ENCODE peak calls at places on chromosome 4, in nine cellular contexts. One of them, this sample, is unnamed.

GRCh38 chr4:74042681-74043080 is 4.2 kb upstream of the CXCL3 start:
- DNase-seq in suprapubic skin: no peak
- DNase-seq in transverse colon: peak; percentile 43
- DNase-seq in H1: no peak
- DNase-seq in A549: no peak
- DNase-seq in sigmoid colon: no peak
- DNase-seq in upper lobe of left lung: no peak
- DNase-seq in SK-N-SH: no peak
- DNase-seq in ovary: no peak
- DNase-seq in this sample: no peak

GRCh38 chr4:128332086-128332485 is 44.5 kb upstream of the PGRMC2 start:
- DNase-seq in suprapubic skin: no peak
- DNase-seq in ovary: no peak
- DNase-seq in sigmoid colon: no peak
- DNase-seq in SK-N-SH: no peak
- DNase-seq in transverse colon: no peak
- DNase-seq in A549: no peak
- DNase-seq in H1: no peak
- DNase-seq in upper lobe of left lung: no peak
- DNase-seq in this sample: no peak

GRCh38 chr4:181376058-181376457 is 867.1 kb upstream of the TENM3 start:
- DNase-seq in ovary: no peak
- DNase-seq in upper lobe of left lung: no peak
- DNase-seq in A549: no peak
- DNase-seq in suprapubic skin: no peak
- DNase-seq in SK-N-SH: no peak
- DNase-seq in H1: no peak
- DNase-seq in transverse colon: no peak
- DNase-seq in sigmoid colon: no peak
- DNase-seq in this sample: no peak

GRCh38 chr4:17812801-17813200 is 2.0 kb downstream of the NCAPG start:
- DNase-seq in A549: no peak
- DNase-seq in SK-N-SH: no peak
- DNase-seq in ovary: no peak
- DNase-seq in sigmoid colon: no peak
- DNase-seq in suprapubic skin: no peak
- DNase-seq in upper lobe of left lung: no peak
- DNase-seq in transverse colon: no peak
- DNase-seq in H1: no peak
- DNase-seq in this sample: no peak

GRCh38 chr4:26912810-26913209 is 52.2 kb downstream of the STIM2 start:
- DNase-seq in sigmoid colon: no peak
- DNase-seq in ovary: no peak
- DNase-seq in SK-N-SH: no peak
- DNase-seq in transverse colon: no peak
- DNase-seq in suprapubic skin: no peak
- DNase-seq in H1: no peak
- DNase-seq in upper lobe of left lung: no peak
- DNase-seq in A549: no peak
- DNase-seq in this sample: no peak

GRCh38 chr4:161249779-161250440 is 913.9 kb downstream of the FSTL5 start:
- DNase-seq in H1: no peak
- DNase-seq in transverse colon: no peak
- DNase-seq in A549: no peak
- DNase-seq in sigmoid colon: no peak
- DNase-seq in suprapubic skin: no peak
- DNase-seq in SK-N-SH: no peak
- DNase-seq in upper lobe of left lung: peak; percentile 16
- DNase-seq in ovary: no peak
- DNase-seq in this sample: no peak

GRCh38 chr4:132587626-132588025 is 561.5 kb upstream of the PCDH10 start:
- DNase-seq in ovary: no peak
- DNase-seq in transverse colon: no peak
- DNase-seq in suprapubic skin: no peak
- DNase-seq in upper lobe of left lung: no peak
- DNase-seq in sigmoid colon: no peak
- DNase-seq in A549: no peak
- DNase-seq in SK-N-SH: no peak
- DNase-seq in H1: no peak
- DNase-seq in this sample: no peak

GRCh38 chr4:185304944-185305690 is 90.6 kb downstream of the LRP2BP start:
- DNase-seq in SK-N-SH: peak; percentile 28
- DNase-seq in suprapubic skin: no peak
- DNase-seq in H1: peak; percentile 57
- DNase-seq in ovary: no peak
- DNase-seq in transverse colon: peak; percentile 16
- DNase-seq in upper lobe of left lung: no peak
- DNase-seq in sigmoid colon: no peak
- DNase-seq in A549: peak; percentile 20
- DNase-seq in this sample: no peak

GRCh38 chr4:181030961-181031360 is 1212.2 kb upstream of the TENM3 start:
- DNase-seq in SK-N-SH: no peak
- DNase-seq in transverse colon: no peak
- DNase-seq in upper lobe of left lung: no peak
- DNase-seq in ovary: no peak
- DNase-seq in A549: no peak
- DNase-seq in sigmoid colon: no peak
- DNase-seq in suprapubic skin: no peak
- DNase-seq in H1: no peak
- DNase-seq in this sample: no peak

GRCh38 chr4:139208404-139208945 is 31.5 kb upstream of the ELF2 start:
- DNase-seq in SK-N-SH: no peak
- DNase-seq in suprapubic skin: no peak
- DNase-seq in ovary: no peak
- DNase-seq in H1: no peak
- DNase-seq in A549: no peak
- DNase-seq in upper lobe of left lung: no peak
- DNase-seq in sigmoid colon: peak; percentile 71
- DNase-seq in transverse colon: no peak
- DNase-seq in this sample: no peak

GRCh38 chr4:55588160-55588559 is 3.9 kb downstream of the PDCL2 start:
- DNase-seq in suprapubic skin: no peak
- DNase-seq in sigmoid colon: no peak
- DNase-seq in transverse colon: no peak
- DNase-seq in H1: no peak
- DNase-seq in upper lobe of left lung: no peak
- DNase-seq in SK-N-SH: no peak
- DNase-seq in ovary: no peak
- DNase-seq in A549: no peak
- DNase-seq in this sample: no peak

GRCh38 chr4:38464328-38464727 is 199.7 kb upstream of the KLF3 start:
- DNase-seq in sigmoid colon: no peak
- DNase-seq in A549: no peak
- DNase-seq in H1: no peak
- DNase-seq in ovary: no peak
- DNase-seq in upper lobe of left lung: no peak
- DNase-seq in suprapubic skin: no peak
- DNase-seq in transverse colon: no peak
- DNase-seq in SK-N-SH: no peak
- DNase-seq in this sample: peak; percentile 66

GRCh38 chr4:5989236-5990225 is 28.7 kb downstream of the C4orf50 start:
- DNase-seq in H1: no peak
- DNase-seq in suprapubic skin: peak; percentile 31
- DNase-seq in SK-N-SH: no peak
- DNase-seq in sigmoid colon: peak; percentile 41
- DNase-seq in transverse colon: no peak
- DNase-seq in ovary: peak; percentile 6
- DNase-seq in A549: no peak
- DNase-seq in upper lobe of left lung: no peak
- DNase-seq in this sample: no peak

GRCh38 chr4:182904271-182904761 is 12.9 kb downstream of the DCTD start:
- DNase-seq in upper lobe of left lung: no peak
- DNase-seq in A549: no peak
- DNase-seq in transverse colon: no peak
- DNase-seq in H1: peak; percentile 32
- DNase-seq in SK-N-SH: peak; percentile 81
- DNase-seq in ovary: no peak
- DNase-seq in suprapubic skin: no peak
- DNase-seq in sigmoid colon: no peak
- DNase-seq in this sample: no peak

GRCh38 chr4:119244344-119244743 is 31.8 kb downstream of the USP53 start:
- DNase-seq in upper lobe of left lung: no peak
- DNase-seq in SK-N-SH: no peak
- DNase-seq in sigmoid colon: no peak
- DNase-seq in H1: no peak
- DNase-seq in ovary: no peak
- DNase-seq in A549: no peak
- DNase-seq in transverse colon: no peak
- DNase-seq in suprapubic skin: no peak
- DNase-seq in this sample: no peak

GRCh38 chr4:157221895-157222763 is 1.6 kb downstream of the GRIA2 start:
- DNase-seq in transverse colon: no peak
- DNase-seq in ovary: no peak
- DNase-seq in suprapubic skin: no peak
- DNase-seq in upper lobe of left lung: peak; percentile 67
- DNase-seq in H1: peak; percentile 71
- DNase-seq in A549: no peak
- DNase-seq in SK-N-SH: peak; percentile 84
- DNase-seq in sigmoid colon: no peak
- DNase-seq in this sample: no peak

GRCh38 chr4:157222764-157223145 is 2.2 kb downstream of the GRIA2 start:
- DNase-seq in upper lobe of left lung: peak; percentile 53
- DNase-seq in sigmoid colon: no peak
- DNase-seq in SK-N-SH: peak; percentile 65
- DNase-seq in H1: no peak
- DNase-seq in A549: no peak
- DNase-seq in ovary: no peak
- DNase-seq in transverse colon: no peak
- DNase-seq in suprapubic skin: no peak
- DNase-seq in this sample: no peak

GRCh38 chr4:157221426-157221894 is 932 bp downstream of the GRIA2 start:
- DNase-seq in ovary: no peak
- DNase-seq in H1: peak; percentile 49
- DNase-seq in upper lobe of left lung: no peak
- DNase-seq in transverse colon: no peak
- DNase-seq in sigmoid colon: no peak
- DNase-seq in A549: no peak
- DNase-seq in suprapubic skin: no peak
- DNase-seq in SK-N-SH: peak; percentile 32
- DNase-seq in this sample: no peak

GRCh38 chr4:157225096-157225495 is 4.6 kb downstream of the GRIA2 start:
- DNase-seq in ovary: no peak
- DNase-seq in SK-N-SH: no peak
- DNase-seq in transverse colon: no peak
- DNase-seq in suprapubic skin: no peak
- DNase-seq in H1: no peak
- DNase-seq in sigmoid colon: no peak
- DNase-seq in upper lobe of left lung: no peak
- DNase-seq in A549: no peak
- DNase-seq in this sample: no peak

DNA sequence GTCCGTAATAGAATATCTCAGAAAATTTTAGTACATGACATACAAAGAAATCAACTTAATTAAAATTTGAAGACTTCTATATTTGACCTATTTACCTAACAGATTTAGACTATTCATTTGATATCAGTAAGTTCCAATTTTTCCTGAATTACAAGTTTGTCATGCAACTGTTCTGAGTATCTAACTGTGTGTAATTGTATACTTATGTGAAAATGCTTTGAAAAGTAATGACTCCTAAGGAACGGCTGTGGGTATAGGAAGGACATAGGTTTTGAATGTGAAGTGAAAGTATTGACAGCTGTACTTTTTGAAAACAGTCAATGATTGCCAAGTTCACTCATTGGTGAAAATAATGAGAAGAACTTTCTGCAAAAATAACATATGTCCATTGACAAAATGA is 2.9 kb downstream of the GRIA2 start:
- DNase-seq in transverse colon: no peak
- DNase-seq in ovary: no peak
- DNase-seq in sigmoid colon: no peak
- DNase-seq in upper lobe of left lung: no peak
- DNase-seq in H1: no peak
- DNase-seq in SK-N-SH: no peak
- DNase-seq in A549: no peak
- DNase-seq in suprapubic skin: no peak
- DNase-seq in this sample: no peak
- H3K27ac ChIP-seq in transverse colon: no peak overlapping the region
- H3K27ac ChIP-seq in ovary: no peak overlapping the region
- H3K27ac ChIP-seq in sigmoid colon: no peak overlapping the region
- H3K27ac ChIP-seq in upper lobe of left lung: no peak overlapping the region
- H3K27ac ChIP-seq in H1: no peak overlapping the region
- H3K27ac ChIP-seq in SK-N-SH: no peak overlapping the region
- H3K27ac ChIP-seq in A549: no peak overlapping the region
- H3K27ac ChIP-seq in suprapubic skin: no peak overlapping the region
- H3K27ac ChIP-seq in this sample: no peak overlapping the region

DNA sequence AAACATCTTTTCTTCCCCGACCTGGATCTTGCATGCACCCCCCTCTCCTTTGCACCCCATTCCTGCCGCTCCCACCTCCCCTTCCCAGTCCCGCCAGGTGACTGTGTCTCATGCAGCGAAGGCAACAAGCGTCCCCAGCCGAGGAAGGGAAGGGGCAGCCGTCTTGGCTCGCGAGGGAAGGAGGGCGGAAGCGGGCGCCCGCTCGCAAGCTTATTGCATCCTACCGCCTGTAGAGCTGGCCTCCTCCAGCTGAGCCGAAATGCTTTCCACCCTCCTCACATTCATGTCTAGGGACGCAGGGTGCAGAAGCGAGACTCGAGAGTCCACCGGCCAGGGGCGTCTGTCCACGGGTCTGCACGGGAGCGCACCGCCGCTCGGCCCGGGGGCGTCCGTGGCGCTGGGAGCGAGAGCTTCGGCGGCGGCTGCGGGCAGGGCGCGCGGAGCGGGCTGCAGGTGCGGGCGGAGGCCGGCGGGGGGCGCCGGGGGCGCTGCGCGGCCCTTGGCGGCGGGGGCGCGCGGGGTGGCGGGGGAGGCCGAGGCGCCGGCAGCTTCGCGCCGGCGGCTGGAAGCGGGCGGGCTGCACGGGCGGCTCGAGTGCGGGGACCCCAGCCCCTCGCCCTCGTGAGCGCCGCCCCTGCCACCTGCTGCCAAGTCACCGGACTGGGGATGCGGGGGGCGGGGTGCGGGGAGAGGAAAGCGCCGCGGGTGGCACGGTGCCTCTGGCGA is at the start of gene KCNIP4:
- DNase-seq in H1: peak; percentile 77
- DNase-seq in A549: no peak
- DNase-seq in transverse colon: peak; percentile 10
- DNase-seq in suprapubic skin: peak; percentile 51
- DNase-seq in ovary: peak; percentile 35
- DNase-seq in sigmoid colon: no peak
- DNase-seq in upper lobe of left lung: peak; percentile 82
- DNase-seq in SK-N-SH: peak; percentile 68
- DNase-seq in this sample: no peak
- TF ChIP-seq EP300 in H1: no peak
- TF ChIP-seq EP300 in A549: no peak
- TF ChIP-seq EP300 in transverse colon: no peak
- TF ChIP-seq EP300 in suprapubic skin: no peak
- TF ChIP-seq EP300 in ovary: no peak
- TF ChIP-seq EP300 in sigmoid colon: no peak
- TF ChIP-seq EP300 in upper lobe of left lung: no peak
- TF ChIP-seq EP300 in SK-N-SH: no peak
- TF ChIP-seq EP300 in this sample: no peak

GRCh38 chr4:98506462-98507132 is 151.8 kb downstream of the TSPAN5 start:
- DNase-seq in suprapubic skin: no peak
- DNase-seq in SK-N-SH: peak; percentile 20
- DNase-seq in sigmoid colon: no peak
- DNase-seq in transverse colon: no peak
- DNase-seq in upper lobe of left lung: no peak
- DNase-seq in ovary: no peak
- DNase-seq in H1: no peak
- DNase-seq in A549: no peak
- DNase-seq in this sample: no peak
- TF ChIP-seq CTCF in suprapubic skin: no peak
- TF ChIP-seq CTCF in SK-N-SH: peak; percentile 42
- TF ChIP-seq CTCF in sigmoid colon: no peak
- TF ChIP-seq CTCF in transverse colon: no peak
- TF ChIP-seq CTCF in upper lobe of left lung: no peak
- TF ChIP-seq CTCF in ovary: no peak
- TF ChIP-seq CTCF in H1: peak; percentile 57
- TF ChIP-seq CTCF in A549: peak; percentile 31
- TF ChIP-seq CTCF in this sample: no peak

GRCh38 chr4:168451331-168451730 is 29.0 kb downstream of the DDX60L start:
- DNase-seq in SK-N-SH: no peak
- DNase-seq in suprapubic skin: no peak
- DNase-seq in A549: peak; percentile 9
- DNase-seq in ovary: no peak
- DNase-seq in sigmoid colon: no peak
- DNase-seq in upper lobe of left lung: no peak
- DNase-seq in transverse colon: no peak
- DNase-seq in H1: no peak
- DNase-seq in this sample: no peak
- H3K27ac ChIP-seq in SK-N-SH: peak overlapping the region; percentile 65
- H3K27ac ChIP-seq in suprapubic skin: no peak overlapping the region
- H3K27ac ChIP-seq in A549: peak overlapping the region; percentile 84
- H3K27ac ChIP-seq in ovary: no peak overlapping the region
- H3K27ac ChIP-seq in sigmoid colon: no peak overlapping the region
- H3K27ac ChIP-seq in upper lobe of left lung: no peak overlapping the region
- H3K27ac ChIP-seq in transverse colon: no peak overlapping the region
- H3K27ac ChIP-seq in H1: no peak overlapping the region
- H3K27ac ChIP-seq in this sample: no peak overlapping the region